ENCODE peak calls at places on chromosomes 12 and 14, in six cellular contexts. G, O, L, V, P and E are unnamed samples.

GRCh38 chr14:85587152-85587697 is 57.3 kb downstream of the FLRT2 start:
- DNase-seq in O (peak), L (no peak), V (peak), P (no peak), G (peak), E (no peak)

GRCh38 chr14:32202468-32202865 is 602 bp downstream of the RNU6-8 start:
- DNase-seq in P (no peak), G (no peak), V (peak), L (no peak), O (peak), E (peak)

GRCh38 chr12:6829532-6830220 is 1.5 kb downstream of the P3H3 start:
- DNase-seq in P (no peak), O (no peak), G (no peak), V (no peak), L (peak), E (no peak)

GRCh38 chr14:50860478-50861086 is 11.3 kb upstream of the ABHD12B start:
- DNase-seq in O (peak), P (peak), L (peak), G (peak), V (peak), E (peak)

GRCh38 chr12:128570191-128571065 is 253.3 kb downstream of the SLC15A4 start:
- DNase-seq in L (no peak), P (peak), O (no peak), V (no peak), G (no peak), E (no peak)

GRCh38 chr12:111842556-111843396 is 748 bp downstream of the MAPKAPK5 start:
- DNase-seq in L (no peak), G (peak), O (peak), P (no peak), V (no peak), E (peak)

GRCh38 chr14:76203086-76204001 is 51.6 kb downstream of the GPATCH2L start:
- DNase-seq in G (peak), P (peak), V (peak), O (peak), L (no peak), E (peak)

GRCh38 chr12:54935235-54935951 is 49.2 kb downstream of the TESPA1 start:
- DNase-seq in V (peak), L (peak), P (peak), G (peak), O (peak), E (peak)

GRCh38 chr12:26614217-26614616 is 218.8 kb downstream of the ITPR2 start:
- DNase-seq in V (peak), G (no peak), P (no peak), O (peak), L (peak), E (peak)

GRCh38 chr14:64841772-64842490 is 37.8 kb downstream of the SPTB start:
- DNase-seq in G (no peak), V (no peak), P (no peak), L (no peak), O (no peak), E (no peak)

GRCh38 chr14:55005071-55005470 is 21.8 kb downstream of the WDHD1 start:
- DNase-seq in L (no peak), V (no peak), P (no peak), O (no peak), G (no peak), E (no peak)

GRCh38 chr12:47954467-47955045 is 8.8 kb upstream of the TMEM106C start:
- DNase-seq in O (peak), V (no peak), P (no peak), L (no peak), G (no peak), E (peak)

GRCh38 chr14:96246535-96246839 is 9.5 kb upstream of the BDKRB1 start:
- DNase-seq in V (peak), G (peak), L (no peak), O (peak), P (no peak), E (peak)

GRCh38 chr12:103716517-103717196 is 124.4 kb downstream of the NT5DC3 start:
- DNase-seq in V (no peak), G (no peak), O (no peak), P (no peak), L (no peak), E (no peak)

GRCh38 chr12:127810026-127810425 is 456.9 kb upstream of the TMEM132C start:
- DNase-seq in V (peak), P (no peak), G (no peak), O (peak), L (no peak), E (peak)

GRCh38 chr12:12533238-12533829 is 29.3 kb downstream of the DUSP16 start:
- DNase-seq in V (no peak), P (no peak), G (peak), L (no peak), O (no peak), E (peak)

GRCh38 chr12:121212875-121213274 is 2.9 kb downstream of the P2RX4 start:
- DNase-seq in V (no peak), G (no peak), O (no peak), L (no peak), P (no peak), E (no peak)

GRCh38 chr14:64951291-64951690 is 8.7 kb upstream of the GPX2 start:
- DNase-seq in G (no peak), V (no peak), O (no peak), P (no peak), L (no peak), E (no peak)

GRCh38 chr14:94329857-94330256 is 6.7 kb upstream of the SERPINA6 start:
- DNase-seq in L (no peak), O (no peak), G (no peak), V (no peak), P (no peak), E (no peak)

GRCh38 chr14:96362071-96362964 is 823 bp downstream of the ATG2B start:
- DNase-seq in V (peak), L (peak), O (peak), G (peak), P (peak), E (peak)

GRCh38 chr12:124543052-124543590 is 24.3 kb downstream of the NCOR2 start:
- DNase-seq in O (no peak), P (no peak), L (no peak), V (no peak), G (no peak), E (no peak)

GRCh38 chr14:90828642-90829487 is 12.6 kb upstream of the TTC7B start:
- DNase-seq in G (no peak), P (no peak), V (no peak), L (no peak), O (no peak), E (no peak)

GRCh38 chr12:40202095-40203059 is 22.4 kb upstream of the LRRK2 start:
- DNase-seq in O (no peak), L (no peak), G (no peak), V (no peak), P (no peak), E (no peak)

GRCh38 chr12:72323881-72324280 is 51.7 kb downstream of the TRHDE start:
- DNase-seq in O (no peak), G (no peak), P (no peak), L (no peak), V (peak), E (no peak)

GRCh38 chr14:58750321-58751269 is 112.8 kb downstream of the DACT1 start:
- DNase-seq in P (no peak), V (no peak), O (peak), L (no peak), G (no peak), E (no peak)

GRCh38 chr12:44509471-44509870 is 366.6 kb downstream of the NELL2 start:
- DNase-seq in G (no peak), L (no peak), V (no peak), P (no peak), O (no peak), E (no peak)

GRCh38 chr12:16076553-16076952 is 165.4 kb downstream of the DERA start:
- DNase-seq in G (peak), V (peak), P (no peak), L (peak), O (peak), E (peak)

GRCh38 chr14:92040431-92041040 is 677 bp upstream of the TRIP11 start:
- DNase-seq in P (peak), L (peak), G (peak), V (peak), O (peak), E (peak)

GRCh38 chr12:89649820-89650219 is 58.8 kb downstream of the ATP2B1 start:
- DNase-seq in G (no peak), V (no peak), O (no peak), P (no peak), L (no peak), E (no peak)

GRCh38 chr14:64705406-64706118 is 1.3 kb downstream of the PLEKHG3 start:
- DNase-seq in L (no peak), V (no peak), G (peak), P (no peak), O (no peak), E (peak)

GRCh38 chr12:20144341-20144740 is 224.0 kb upstream of the PDE3A start:
- DNase-seq in O (no peak), G (no peak), L (no peak), P (peak), V (no peak), E (no peak)

GRCh38 chr14:98204139-98204538 is 1067.9 kb downstream of the BCL11B start:
- DNase-seq in O (no peak), V (no peak), G (no peak), P (no peak), L (no peak), E (no peak)

GRCh38 chr12:45615268-45615667 is 114.2 kb upstream of the ARID2 start:
- DNase-seq in L (no peak), O (peak), P (no peak), V (peak), G (peak), E (peak)

GRCh38 chr14:92500491-92500941 is 13.1 kb upstream of the RIN3 start:
- DNase-seq in V (no peak), L (no peak), O (no peak), G (peak), P (no peak), E (no peak)

GRCh38 chr12:43832506-43833168 is 3.2 kb upstream of the TMEM117 start:
- DNase-seq in L (no peak), O (no peak), P (no peak), G (no peak), V (no peak), E (no peak)

GRCh38 chr12:96988919-96989318 is 81.9 kb downstream of the NEDD1 start:
- DNase-seq in O (no peak), V (no peak), L (no peak), P (no peak), G (no peak), E (no peak)

GRCh38 chr12:96989916-96990315 is 82.9 kb downstream of the NEDD1 start:
- DNase-seq in V (no peak), P (no peak), G (peak), O (peak), L (peak), E (peak)

GRCh38 chr12:96994900-96995299 is 87.8 kb downstream of the NEDD1 start:
- DNase-seq in G (no peak), V (no peak), L (no peak), O (no peak), P (no peak), E (no peak)
- H2AFZ ChIP-seq in G (no peak), V (no peak), L (no peak), O (no peak), P (no peak), E (no peak)

DNA sequence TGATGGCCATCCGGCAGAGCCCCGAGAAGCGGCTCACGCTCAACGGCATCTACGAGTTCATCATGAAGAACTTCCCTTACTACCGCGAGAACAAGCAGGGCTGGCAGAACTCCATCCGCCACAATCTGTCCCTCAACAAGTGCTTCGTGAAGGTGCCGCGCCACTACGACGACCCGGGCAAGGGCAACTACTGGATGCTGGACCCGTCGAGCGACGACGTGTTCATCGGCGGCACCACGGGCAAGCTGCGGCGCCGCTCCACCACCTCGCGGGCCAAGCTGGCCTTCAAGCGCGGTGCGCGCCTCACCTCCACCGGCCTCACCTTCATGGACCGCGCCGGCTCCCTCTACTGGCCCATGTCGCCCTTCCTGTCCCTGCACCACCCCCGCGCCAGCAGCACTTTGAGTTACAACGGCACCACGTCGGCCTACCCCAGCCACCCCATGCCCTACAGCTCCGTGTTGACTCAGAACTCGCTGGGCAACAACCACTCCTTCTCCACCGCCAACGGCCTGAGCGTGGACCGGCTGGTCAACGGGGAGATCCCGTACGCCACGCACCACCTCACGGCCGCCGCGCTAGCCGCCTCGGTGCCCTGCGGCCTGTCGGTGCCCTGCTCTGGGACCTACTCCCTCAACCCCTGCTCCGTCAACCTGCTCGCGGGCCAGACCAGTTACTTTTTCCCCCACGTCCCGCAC is 1.4 kb downstream of the FOXG1 start:
- DNase-seq in V (no peak), L (no peak), G (no peak), O (no peak), P (no peak), E (peak)
- TF ChIP-seq EZH2 in V (peak), L (no peak), G (peak), O (no peak), P (no peak), E (peak)

GRCh38 chr12:105047303-105047702 is 37.0 kb downstream of the ALDH1L2 start:
- DNase-seq in G (no peak), L (no peak), P (no peak), O (no peak), V (no peak), E (no peak)

GRCh38 chr12:105048315-105048714 is 35.9 kb downstream of the ALDH1L2 start:
- DNase-seq in V (no peak), P (no peak), G (no peak), O (no peak), L (no peak), E (no peak)

GRCh38 chr12:105051981-105052380 is 32.3 kb downstream of the ALDH1L2 start:
- DNase-seq in L (no peak), V (no peak), O (no peak), P (no peak), G (no peak), E (no peak)

GRCh38 chr12:105057174-105057573 is 27.1 kb downstream of the ALDH1L2 start:
- DNase-seq in L (no peak), V (no peak), P (no peak), G (no peak), O (peak), E (no peak)

DNA sequence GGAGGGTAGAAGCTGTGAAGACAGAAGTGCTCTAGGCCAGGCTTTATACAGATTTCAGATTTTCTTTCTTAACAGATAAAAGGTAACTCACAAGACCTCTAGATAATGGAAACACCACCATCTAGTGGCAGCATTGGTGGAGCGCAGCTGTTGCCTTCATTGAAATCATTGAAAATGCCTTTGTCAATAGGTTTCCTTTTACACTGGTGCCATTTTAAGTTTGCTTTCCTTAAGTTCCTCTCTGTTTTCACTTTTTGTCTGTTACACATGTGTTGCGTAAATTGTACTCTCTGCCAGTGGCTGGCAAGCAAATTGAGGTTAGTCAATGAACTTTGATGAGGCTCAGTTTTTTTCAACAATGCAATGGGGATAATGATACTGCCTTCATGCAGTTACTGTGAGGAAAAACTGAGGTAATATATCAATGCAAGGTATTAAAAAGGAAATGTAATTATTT is 31.1 kb downstream of the ALDH1L2 start:
- DNase-seq in L (peak), P (peak), G (peak), V (peak), O (peak), E (peak)
- H2AFZ ChIP-seq in L (no peak), P (peak), G (no peak), V (no peak), O (peak), E (no peak)

GRCh38 chr14:105487449-105487985 is 831 bp downstream of the CRIP1 start:
- DNase-seq in L (no peak), P (no peak), O (no peak), G (no peak), V (no peak), E (no peak)
- TF ChIP-seq EZH2 in L (no peak), P (no peak), O (no peak), G (no peak), V (peak), E (no peak)